ENCODE peak calls at places on chromosomes 4 and X, in ten cellular contexts. G is skeletal muscle cell; M is stimulated activated CD8-positive, alpha-beta memory T cell treated with anti-CD3 and anti-CD28 coated beads, Interleukin-15, amount 100 ng/mL, for 4 hours; C is sciatic nerve; H is H4; R is iPS-NIHi11; S is fibroblast of the aortic adventitia; O is lung microvascular endothelial cell; K is hypothalamus; U is naive thymus-derived CD8-positive, alpha-beta T cell. Z is an unnamed sample.

GRCh38 chr4:90443231-90443630 is 316.0 kb downstream of the CCSER1 start:
- DNase-seq in C (no peak), R (no peak), H (no peak), S (no peak), M (no peak), O (no peak), K (no peak), U (no peak), G (no peak), Z (no peak)

GRCh38 chr4:87375719-87376291 is 15.2 kb downstream of the HSD17B11 start:
- DNase-seq in K (no peak), C (no peak), H (peak), G (peak), R (peak), M (no peak), O (peak), S (peak), U (peak), Z (no peak)

GRCh38 chr4:56976878-56977320 is 507 bp downstream of the NOA1 start:
- DNase-seq in O (no peak), U (no peak), S (no peak), G (no peak), C (no peak), K (no peak), H (no peak), M (no peak), R (peak), Z (peak)

GRCh38 chrX:19840899-19841648 is 46.3 kb downstream of the SH3KBP1 start:
- DNase-seq in O (no peak), K (no peak), U (peak), G (no peak), R (peak), H (no peak), C (no peak), S (no peak), M (no peak), Z (peak)

GRCh38 chr4:5747746-5748365 is 36.9 kb downstream of the EVC start:
- DNase-seq in O (peak), K (no peak), U (no peak), S (peak), M (no peak), C (peak), G (peak), R (no peak), H (peak), Z (no peak)

GRCh38 chr4:137968956-137969709 is 273.0 kb downstream of the SLC7A11 start:
- DNase-seq in O (no peak), U (no peak), H (no peak), R (no peak), S (peak), M (no peak), K (no peak), G (no peak), C (no peak), Z (no peak)

GRCh38 chrX:40012800-40013682 is 84.7 kb downstream of the BCOR start:
- DNase-seq in M (no peak), K (no peak), G (no peak), C (peak), O (peak), U (no peak), R (peak), S (peak), H (peak), Z (peak)

GRCh38 chrX:153799326-153799725 is 4.9 kb downstream of the SSR4 start:
- DNase-seq in G (no peak), M (no peak), R (no peak), S (no peak), U (no peak), K (no peak), O (no peak), C (no peak), H (no peak), Z (no peak)

GRCh38 chr4:147799986-147800555 is 68.2 kb downstream of the ARHGAP10 start:
- DNase-seq in O (peak), K (no peak), H (peak), C (no peak), U (peak), M (peak), S (no peak), R (no peak), G (no peak), Z (peak)

GRCh38 chrX:110316351-110317078 is 1.4 kb downstream of the AMMECR1 start:
- DNase-seq in O (peak), G (no peak), K (no peak), U (no peak), R (no peak), C (no peak), S (no peak), M (no peak), H (no peak), Z (no peak)

GRCh38 chr4:151626228-151626627 is 134.6 kb downstream of the GATB start:
- DNase-seq in R (no peak), M (no peak), O (no peak), G (no peak), U (no peak), C (no peak), S (no peak), H (no peak), K (no peak), Z (no peak)

GRCh38 chr4:143207555-143207954 is 22.8 kb downstream of the USP38 start:
- DNase-seq in R (no peak), U (no peak), G (no peak), C (no peak), S (peak), M (no peak), K (no peak), O (peak), H (peak), Z (no peak)

GRCh38 chr4:1331591-1332353 is 15.2 kb upstream of the UVSSA start:
- DNase-seq in H (no peak), K (no peak), C (no peak), G (no peak), U (no peak), M (no peak), O (no peak), R (no peak), S (no peak), Z (no peak)

GRCh38 chr4:57148831-57149230 is 38.6 kb upstream of the IGFBP7 start:
- DNase-seq in C (no peak), R (no peak), H (no peak), G (peak), O (peak), K (no peak), M (no peak), U (no peak), S (peak), Z (no peak)

GRCh38 chr4:41913509-41913908 is 21.7 kb upstream of the TMEM33 start:
- DNase-seq in G (no peak), C (no peak), H (no peak), U (no peak), K (no peak), S (no peak), R (no peak), O (no peak), M (no peak), Z (peak)

GRCh38 chrX:103791826-103792458 is 15.3 kb downstream of the PLP1 start:
- DNase-seq in K (no peak), G (no peak), S (peak), U (no peak), C (no peak), O (no peak), H (no peak), M (no peak), R (no peak), Z (no peak)

GRCh38 chrX:68432648-68433047 is 647 bp downstream of the OPHN1 start:
- DNase-seq in G (no peak), R (no peak), H (no peak), M (no peak), K (no peak), S (peak), C (no peak), U (no peak), O (peak), Z (no peak)

GRCh38 chr4:12846368-12846767 is 637.8 kb downstream of the RAB28 start:
- DNase-seq in M (no peak), H (no peak), R (no peak), K (no peak), C (no peak), U (no peak), O (no peak), S (no peak), G (no peak), Z (no peak)

GRCh38 chrX:52261125-52261462 is 76.4 kb downstream of the MAGED4 start:
- DNase-seq in G (no peak), S (no peak), K (no peak), C (no peak), H (no peak), M (no peak), U (no peak), R (no peak), O (no peak), Z (no peak)

GRCh38 chr4:6290256-6290655 is 20.6 kb downstream of the WFS1 start:
- DNase-seq in H (no peak), R (no peak), M (no peak), U (no peak), G (no peak), O (no peak), K (no peak), C (no peak), S (no peak), Z (no peak)

GRCh38 chr4:53592686-53593641 is 1.7 kb upstream of the LNX1 start:
- DNase-seq in O (peak), H (no peak), R (peak), U (no peak), K (no peak), S (no peak), G (no peak), C (no peak), M (no peak), Z (no peak)

GRCh38 chr4:79650794-79651431 is 242.9 kb upstream of the GK2 start:
- DNase-seq in M (no peak), K (no peak), U (no peak), O (peak), H (peak), G (peak), R (no peak), C (no peak), S (peak), Z (no peak)

GRCh38 chrX:110951472-110952269 is 144.3 kb upstream of the PAK3 start:
- DNase-seq in U (no peak), O (no peak), M (no peak), K (no peak), G (no peak), R (no peak), C (no peak), H (no peak), S (no peak), Z (no peak)

GRCh38 chr4:128686032-128686465 is 123.5 kb upstream of the JADE1 start:
- DNase-seq in G (no peak), R (no peak), M (no peak), K (no peak), O (no peak), U (no peak), S (peak), C (no peak), H (no peak), Z (no peak)

GRCh38 chr4:177386416-177386815 is 55.8 kb downstream of the AGA start:
- DNase-seq in K (no peak), S (no peak), R (no peak), H (no peak), U (no peak), G (no peak), O (no peak), M (no peak), C (no peak), Z (no peak)

GRCh38 chrX:155065035-155065734 is 5.8 kb downstream of the CMC4 start:
- DNase-seq in C (no peak), M (no peak), O (no peak), G (peak), R (no peak), K (no peak), H (peak), U (no peak), S (peak), Z (no peak)

GRCh38 chr4:165604181-165604580 is 225.4 kb downstream of the CPE start:
- DNase-seq in K (no peak), M (no peak), U (no peak), R (no peak), C (no peak), G (no peak), H (no peak), S (no peak), O (no peak), Z (no peak)

GRCh38 chr4:101114936-101115372 is 232.4 kb downstream of the PPP3CA start:
- DNase-seq in M (no peak), H (peak), R (peak), G (peak), U (no peak), S (peak), O (no peak), K (no peak), C (no peak), Z (no peak)

GRCh38 chr4:124429746-124430250 is 282.7 kb downstream of the ANKRD50 start:
- DNase-seq in O (peak), R (no peak), K (no peak), U (no peak), C (no peak), H (no peak), S (no peak), M (no peak), G (no peak), Z (no peak)

GRCh38 chrX:56995271-56995994 is at the start of gene SPIN3:
- DNase-seq in S (peak), K (peak), U (peak), R (peak), H (peak), M (peak), O (peak), C (peak), G (no peak), Z (peak)

Z was measured in CD4-positive, CD25-positive, alpha-beta regulatory T cell.